ENCODE peak calls at places on chromosomes 6 and 20, in six cellular contexts. E is kidney glomerular epithelial cell, K is head of caudate nucleus, R is left cardiac atrium, Z is iPS-NIHi11, X is NCI-H1417. J is an unnamed sample.

GRCh38 chr20:33859157-33859695 is 48.1 kb downstream of the CHMP4B start:
- DNase-seq in E (no peak), K (no peak), R (no peak), Z (no peak), X (no peak), J (no peak)

GRCh38 chr6:57021086-57021720 is 25.3 kb upstream of the KIAA1586 start:
- DNase-seq in E (peak), K (no peak), R (no peak), Z (peak), X (peak), J (no peak)

GRCh38 chr20:16922834-16923233 is 174.7 kb downstream of the OTOR start:
- DNase-seq in E (peak), K (no peak), R (no peak), Z (peak), X (no peak), J (no peak)

GRCh38 chr6:162706236-162706635 is 21.3 kb downstream of the PRKN start:
- DNase-seq in E (no peak), K (peak), R (peak), Z (no peak), X (peak), J (no peak)

GRCh38 chr20:44969320-44969879 is 3.1 kb downstream of the STK4 start:
- DNase-seq in E (no peak), K (no peak), R (no peak), Z (no peak), X (no peak), J (no peak)

GRCh38 chr6:140537834-140538680 is 1163.6 kb upstream of the CITED2 start:
- DNase-seq in E (peak), K (no peak), R (no peak), Z (peak), X (no peak), J (no peak)

GRCh38 chr6:31734703-31735500 is 1.4 kb downstream of the CLIC1 start:
- DNase-seq in E (peak), K (no peak), R (peak), Z (peak), X (peak), J (no peak)

GRCh38 chr6:36349240-36349639 is 12.6 kb upstream of the BNIP5 start:
- DNase-seq in E (no peak), K (peak), R (no peak), Z (no peak), X (peak), J (no peak)

GRCh38 chr6:167350731-167351655 is 26.1 kb downstream of the TTLL2 start:
- DNase-seq in E (peak), K (peak), R (peak), Z (peak), X (peak), J (peak)

GRCh38 chr6:124463271-124463670 is 499.0 kb upstream of the RNF217 start:
- DNase-seq in E (no peak), K (no peak), R (no peak), Z (no peak), X (peak), J (no peak)

GRCh38 chr6:137223370-137224131 is 4.4 kb upstream of the IFNGR1 start:
- DNase-seq in E (no peak), K (no peak), R (peak), Z (no peak), X (no peak), J (no peak)

GRCh38 chr6:56664007-56664406 is 21.3 kb upstream of the DST start:
- DNase-seq in E (no peak), K (no peak), R (no peak), Z (no peak), X (no peak), J (no peak)

GRCh38 chr6:51473996-51474975 is 613.1 kb downstream of the PKHD1 start:
- DNase-seq in E (no peak), K (no peak), R (no peak), Z (no peak), X (no peak), J (no peak)

GRCh38 chr6:106520711-106521367 is 108.5 kb downstream of the RTN4IP1 start:
- DNase-seq in E (no peak), K (no peak), R (no peak), Z (no peak), X (no peak), J (peak)

GRCh38 chr6:41964201-41964887 is 22.7 kb upstream of the CCND3 start:
- DNase-seq in E (no peak), K (no peak), R (no peak), Z (no peak), X (no peak), J (no peak)

GRCh38 chr6:105759946-105760345 is 326.2 kb upstream of the PRDM1 start:
- DNase-seq in E (no peak), K (no peak), R (no peak), Z (no peak), X (no peak), J (no peak)

GRCh38 chr6:97867177-97867576 is 584.2 kb upstream of the MMS22L start:
- DNase-seq in E (no peak), K (no peak), R (no peak), Z (no peak), X (no peak), J (no peak)

GRCh38 chr6:98124176-98124575 is 710.2 kb upstream of the POU3F2 start:
- DNase-seq in E (peak), K (no peak), R (no peak), Z (no peak), X (no peak), J (no peak)